ENCODE peak calls at places on chromosomes 3 and 15, in nine cellular contexts. M, E, O, F, W, Q, K, X and V are unnamed samples. For H3K27me3 and H3K36me3, the result is how much of the 10 kb centered on the place peaks cover.

GRCh38 chr15:65836665-65837064 is 32.6 kb upstream of the RAB11A start:
- DNase-seq in M (no peak), E (no peak), O (no peak), F (peak), W (no peak), Q (no peak), K (no peak), X (no peak), V (peak)

GRCh38 chr15:85706779-85707518 is 87.8 kb downstream of the KLHL25 start:
- DNase-seq in M (peak), E (peak), O (no peak), F (peak), W (peak), Q (peak), K (no peak), X (no peak), V (no peak)

GRCh38 chr3:24514139-24514538 is 19.5 kb upstream of the THRB start:
- DNase-seq in M (no peak), E (no peak), O (no peak), F (no peak), W (no peak), Q (no peak), K (no peak), X (no peak), V (peak)

GRCh38 chr3:24521306-24522154 is 26.9 kb upstream of the THRB start:
- DNase-seq in M (no peak), E (peak), O (peak), F (peak), W (peak), Q (no peak), K (peak), X (peak), V (no peak)

GRCh38 chr3:66598168-66598567 is 97.3 kb upstream of the LRIG1 start:
- DNase-seq in M (no peak), E (no peak), O (no peak), F (no peak), W (peak), Q (no peak), K (no peak), X (no peak), V (no peak)

GRCh38 chr15:98658831-98659699 is 10.7 kb downstream of the IGF1R start:
- DNase-seq in M (peak), E (peak), O (peak), F (peak), W (peak), Q (peak), K (no peak), X (peak), V (peak)

GRCh38 chr3:53101956-53102355 is 28.3 kb downstream of the RFT1 start:
- DNase-seq in M (no peak), E (no peak), O (no peak), F (no peak), W (no peak), Q (no peak), K (no peak), X (no peak), V (no peak)

GRCh38 chr3:98914210-98915080 is 12.9 kb upstream of the DCBLD2 start:
- DNase-seq in M (no peak), E (no peak), O (no peak), F (no peak), W (no peak), Q (no peak), K (no peak), X (peak), V (no peak)

GRCh38 chr15:39171944-39172368 is 408.9 kb upstream of the THBS1 start:
- DNase-seq in M (no peak), E (peak), O (peak), F (peak), W (peak), Q (no peak), K (peak), X (peak), V (peak)

GRCh38 chr3:122146466-122146865 is 37.0 kb upstream of the CASR start:
- DNase-seq in M (no peak), E (no peak), O (no peak), F (no peak), W (no peak), Q (no peak), K (no peak), X (peak), V (no peak)

GRCh38 chr15:56815247-56815646 is 81.9 kb upstream of the ZNF280D start:
- DNase-seq in M (no peak), E (peak), O (no peak), F (no peak), W (no peak), Q (no peak), K (no peak), X (peak), V (peak)

GRCh38 chr15:49693491-49693890 is 72.6 kb downstream of the DTWD1 start:
- DNase-seq in M (no peak), E (no peak), O (no peak), F (no peak), W (peak), Q (no peak), K (no peak), X (no peak), V (peak)

GRCh38 chr3:127419140-127419539 is 131.3 kb upstream of the PRR20G start:
- DNase-seq in M (no peak), E (no peak), O (no peak), F (peak), W (no peak), Q (no peak), K (no peak), X (no peak), V (no peak)

GRCh38 chr3:127419641-127420354 is 132.0 kb upstream of the PRR20G start:
- DNase-seq in M (no peak), E (no peak), O (no peak), F (no peak), W (no peak), Q (no peak), K (no peak), X (no peak), V (no peak)

GRCh38 chr3:127420355-127420655 is 132.5 kb upstream of the PRR20G start:
- DNase-seq in M (no peak), E (no peak), O (no peak), F (no peak), W (no peak), Q (no peak), K (no peak), X (no peak), V (no peak)

GRCh38 chr3:127421943-127422662 is 134.3 kb upstream of the PRR20G start:
- DNase-seq in M (no peak), E (no peak), O (no peak), F (no peak), W (no peak), Q (no peak), K (no peak), X (no peak), V (no peak)

GRCh38 chr3:127420825-127421224 is 133.0 kb upstream of the PRR20G start:
- DNase-seq in M (no peak), E (no peak), O (peak), F (peak), W (no peak), Q (no peak), K (no peak), X (no peak), V (peak)
- H3K27me3 ChIP-seq in M (under half), E (under half), O (under half), F (under half), W (half or more), Q (under half), K (under half), X (under half), V (under half)

GRCh38 chr3:47017504-47018268 is 38.2 kb downstream of the NBEAL2 start:
- DNase-seq in M (no peak), E (peak), O (no peak), F (peak), W (peak), Q (no peak), K (no peak), X (no peak), V (no peak)

GRCh38 chr3:47016086-47016933 is 36.8 kb downstream of the NBEAL2 start:
- DNase-seq in M (no peak), E (peak), O (no peak), F (no peak), W (no peak), Q (no peak), K (no peak), X (no peak), V (no peak)

GRCh38 chr3:47016934-47017435 is 37.5 kb downstream of the NBEAL2 start:
- DNase-seq in M (no peak), E (peak), O (no peak), F (no peak), W (peak), Q (no peak), K (no peak), X (peak), V (no peak)

GRCh38 chr3:47019201-47019600 is 39.7 kb downstream of the NBEAL2 start:
- DNase-seq in M (no peak), E (peak), O (no peak), F (no peak), W (peak), Q (no peak), K (no peak), X (peak), V (no peak)

DNA sequence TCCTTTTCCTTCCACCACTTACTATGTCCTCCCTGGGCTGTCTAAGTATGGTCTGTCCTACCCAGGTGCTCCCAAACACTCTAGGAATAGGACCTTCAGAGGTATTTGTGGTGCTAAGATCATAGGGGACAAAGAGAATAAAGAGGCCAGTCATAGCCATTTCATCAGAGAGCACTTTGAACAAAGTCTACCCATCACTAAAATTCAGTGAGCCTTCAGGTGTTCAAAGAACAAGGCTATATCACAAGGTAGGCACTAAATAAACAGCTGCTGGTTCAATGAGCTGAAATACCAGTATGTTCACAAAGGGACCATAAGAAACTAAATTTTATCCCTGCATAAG is 38.8 kb downstream of the NBEAL2 start:
- DNase-seq in M (no peak), E (no peak), O (no peak), F (no peak), W (no peak), Q (no peak), K (no peak), X (no peak), V (no peak)
- H3K36me3 ChIP-seq in M (under half), E (under half), O (under half), F (under half), W (under half), Q (under half), K (half or more), X (under half), V (under half)

DNA sequence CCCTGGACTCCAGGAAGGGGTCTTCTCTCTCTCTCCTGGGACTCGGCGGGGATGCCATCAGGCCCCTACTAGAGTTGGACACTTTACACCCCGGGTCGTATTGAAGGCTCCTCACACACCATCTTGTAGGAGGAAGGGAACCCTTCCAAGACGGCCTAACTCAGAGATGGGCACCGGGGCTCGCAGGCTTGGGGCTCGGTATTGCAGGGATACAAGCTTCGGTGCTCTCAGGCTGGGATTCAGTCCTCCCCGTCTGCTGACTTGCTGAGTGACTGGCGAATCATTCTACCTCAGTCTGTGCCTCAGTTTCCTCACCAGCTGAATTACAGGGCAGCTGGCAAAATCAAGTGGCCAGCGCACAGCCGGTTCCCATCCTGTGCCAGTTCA is 419 bp upstream of the CALML4 start:
- DNase-seq in M (no peak), E (no peak), O (no peak), F (no peak), W (no peak), Q (no peak), K (no peak), X (no peak), V (no peak)
- H3K4me3 ChIP-seq in M (no peak), E (peak), O (no peak), F (no peak), W (no peak), Q (no peak), K (peak), X (no peak), V (no peak)

GRCh38 chr15:77645602-77646001 is 12.9 kb upstream of the LINGO1 start:
- DNase-seq in M (no peak), E (no peak), O (no peak), F (no peak), W (no peak), Q (no peak), K (no peak), X (no peak), V (no peak)
- H3K27me3 ChIP-seq in M (under half), E (under half), O (under half), F (under half), W (under half), Q (under half), K (under half), X (under half), V (under half)

GRCh38 chr3:150736903-150737832 is 25.8 kb downstream of the SIAH2 start:
- DNase-seq in M (peak), E (peak), O (no peak), F (peak), W (peak), Q (no peak), K (no peak), X (no peak), V (no peak)

GRCh38 chr3:150733936-150734794 is 28.8 kb downstream of the SIAH2 start:
- DNase-seq in M (no peak), E (no peak), O (no peak), F (no peak), W (no peak), Q (no peak), K (no peak), X (peak), V (no peak)

GRCh38 chr3:150736316-150736719 is 26.7 kb downstream of the SIAH2 start:
- DNase-seq in M (no peak), E (no peak), O (no peak), F (peak), W (no peak), Q (no peak), K (no peak), X (peak), V (no peak)

GRCh38 chr3:150733373-150733935 is 29.5 kb downstream of the SIAH2 start:
- DNase-seq in M (no peak), E (no peak), O (no peak), F (peak), W (no peak), Q (no peak), K (no peak), X (no peak), V (no peak)

GRCh38 chr3:150734795-150735119 is 28.2 kb downstream of the SIAH2 start:
- DNase-seq in M (no peak), E (no peak), O (no peak), F (no peak), W (no peak), Q (no peak), K (no peak), X (no peak), V (no peak)
- H3K36me3 ChIP-seq in M (under half), E (under half), O (under half), F (under half), W (under half), Q (under half), K (under half), X (under half), V (under half)

GRCh38 chr15:48603123-48603500 is 42.4 kb downstream of the FBN1 start:
- DNase-seq in M (no peak), E (no peak), O (no peak), F (peak), W (peak), Q (no peak), K (no peak), X (no peak), V (no peak)
- H3K4me3 ChIP-seq in M (no peak), E (no peak), O (no peak), F (no peak), W (peak), Q (no peak), K (no peak), X (no peak), V (no peak)

GRCh38 chr3:104717828-104718196 is 648.9 kb upstream of the ALCAM start:
- DNase-seq in M (no peak), E (no peak), O (no peak), F (no peak), W (peak), Q (no peak), K (no peak), X (no peak), V (no peak)
- H3K27me3 ChIP-seq in M (under half), E (under half), O (under half), F (under half), W (under half), Q (under half), K (under half), X (under half), V (under half)